ENCODE peak calls at places on chromosomes 3 and 15, in seven cellular contexts. One of them, this sample, is unnamed.

GRCh38 chr3:51975857-51976549 is 1.1 kb downstream of the ABHD14A start:
- DNase-seq in psoas muscle: peak; percentile 76
- DNase-seq in Calu3: no peak
- DNase-seq in fibroblast of lung: peak; percentile 73
- DNase-seq in GM13977: no peak
- DNase-seq in nephron progenitor cell: peak; percentile 84
- DNase-seq in HFFc6: peak; percentile 43
- DNase-seq in this sample: peak; percentile 56

GRCh38 chr15:76309561-76310330 is 1.5 kb downstream of the ETFA start:
- DNase-seq in psoas muscle: no peak
- DNase-seq in Calu3: no peak
- DNase-seq in fibroblast of lung: peak; percentile 25
- DNase-seq in GM13977: no peak
- DNase-seq in nephron progenitor cell: no peak
- DNase-seq in HFFc6: no peak
- DNase-seq in this sample: no peak

GRCh38 chr15:25345943-25346342 is 92.9 kb downstream of the UBE3A start:
- DNase-seq in GM13977: no peak
- DNase-seq in nephron progenitor cell: peak; percentile 4
- DNase-seq in Calu3: no peak
- DNase-seq in HFFc6: no peak
- DNase-seq in fibroblast of lung: peak; percentile 65
- DNase-seq in psoas muscle: peak; percentile 44
- DNase-seq in this sample: no peak

GRCh38 chr15:85854345-85855097 is 59.8 kb upstream of the KLHL25 start:
- DNase-seq in Calu3: peak; percentile 66
- DNase-seq in fibroblast of lung: peak; percentile 48
- DNase-seq in HFFc6: peak; percentile 48
- DNase-seq in nephron progenitor cell: peak; percentile 62
- DNase-seq in psoas muscle: no peak
- DNase-seq in GM13977: peak; percentile 79
- DNase-seq in this sample: peak; percentile 59

GRCh38 chr3:100087203-100087602 is 27.1 kb downstream of the FILIP1L start:
- DNase-seq in HFFc6: peak; percentile 82
- DNase-seq in psoas muscle: no peak
- DNase-seq in Calu3: no peak
- DNase-seq in fibroblast of lung: peak; percentile 86
- DNase-seq in nephron progenitor cell: no peak
- DNase-seq in GM13977: peak; percentile 9
- DNase-seq in this sample: peak; percentile 30

GRCh38 chr3:18580268-18580667 is 155.1 kb upstream of the SATB1 start:
- DNase-seq in fibroblast of lung: no peak
- DNase-seq in psoas muscle: no peak
- DNase-seq in HFFc6: no peak
- DNase-seq in GM13977: no peak
- DNase-seq in nephron progenitor cell: no peak
- DNase-seq in Calu3: no peak
- DNase-seq in this sample: no peak

GRCh38 chr15:31102049-31102321 is 460 bp upstream of the TRPM1 start:
- DNase-seq in Calu3: no peak
- DNase-seq in HFFc6: no peak
- DNase-seq in fibroblast of lung: no peak
- DNase-seq in GM13977: no peak
- DNase-seq in psoas muscle: no peak
- DNase-seq in nephron progenitor cell: no peak
- DNase-seq in this sample: no peak

GRCh38 chr15:58292761-58293175 is 139.0 kb upstream of the LIPC start:
- DNase-seq in Calu3: no peak
- DNase-seq in nephron progenitor cell: no peak
- DNase-seq in HFFc6: peak; percentile 13
- DNase-seq in psoas muscle: no peak
- DNase-seq in GM13977: no peak
- DNase-seq in fibroblast of lung: peak; percentile 41
- DNase-seq in this sample: peak; percentile 31

GRCh38 chr3:52088445-52089367 is 32.3 kb upstream of the DUSP7 start:
- DNase-seq in nephron progenitor cell: peak; percentile 39
- DNase-seq in GM13977: peak; percentile 45
- DNase-seq in psoas muscle: no peak
- DNase-seq in fibroblast of lung: peak; percentile 60
- DNase-seq in HFFc6: peak; percentile 52
- DNase-seq in Calu3: no peak
- DNase-seq in this sample: peak; percentile 46

GRCh38 chr3:126495786-126496185 is 20.1 kb upstream of the ZXDC start:
- DNase-seq in fibroblast of lung: no peak
- DNase-seq in GM13977: no peak
- DNase-seq in psoas muscle: no peak
- DNase-seq in Calu3: no peak
- DNase-seq in HFFc6: no peak
- DNase-seq in nephron progenitor cell: no peak
- DNase-seq in this sample: no peak

GRCh38 chr3:61565569-61565968 is 4.2 kb downstream of the PTPRG start:
- DNase-seq in HFFc6: no peak
- DNase-seq in psoas muscle: no peak
- DNase-seq in GM13977: no peak
- DNase-seq in nephron progenitor cell: no peak
- DNase-seq in Calu3: no peak
- DNase-seq in fibroblast of lung: peak; percentile 58
- DNase-seq in this sample: no peak

GRCh38 chr3:64444619-64445317 is 219.5 kb upstream of the PRICKLE2 start:
- DNase-seq in nephron progenitor cell: peak; percentile 30
- DNase-seq in GM13977: no peak
- DNase-seq in psoas muscle: no peak
- DNase-seq in fibroblast of lung: no peak
- DNase-seq in HFFc6: no peak
- DNase-seq in Calu3: peak; percentile 9
- DNase-seq in this sample: no peak

GRCh38 chr3:46416134-46417119 is 9.4 kb downstream of the CCRL2 start:
- DNase-seq in psoas muscle: no peak
- DNase-seq in nephron progenitor cell: no peak
- DNase-seq in fibroblast of lung: no peak
- DNase-seq in HFFc6: no peak
- DNase-seq in GM13977: no peak
- DNase-seq in Calu3: no peak
- DNase-seq in this sample: peak; percentile 62

GRCh38 chr15:88909956-88910831 is 3.0 kb downstream of the MFGE8 start:
- DNase-seq in Calu3: no peak
- DNase-seq in fibroblast of lung: no peak
- DNase-seq in psoas muscle: peak; percentile 66
- DNase-seq in HFFc6: no peak
- DNase-seq in GM13977: peak; percentile 14
- DNase-seq in nephron progenitor cell: peak; percentile 37
- DNase-seq in this sample: no peak

GRCh38 chr15:99390667-99391066 is 139.4 kb downstream of the LRRC28 start:
- DNase-seq in GM13977: no peak
- DNase-seq in HFFc6: no peak
- DNase-seq in nephron progenitor cell: no peak
- DNase-seq in fibroblast of lung: no peak
- DNase-seq in psoas muscle: no peak
- DNase-seq in Calu3: no peak
- DNase-seq in this sample: no peak

GRCh38 chr3:155138677-155139076 is 58.6 kb downstream of the MME start:
- DNase-seq in fibroblast of lung: no peak
- DNase-seq in psoas muscle: no peak
- DNase-seq in Calu3: no peak
- DNase-seq in GM13977: no peak
- DNase-seq in nephron progenitor cell: no peak
- DNase-seq in HFFc6: no peak
- DNase-seq in this sample: no peak

GRCh38 chr15:72784233-72784876 is 797 bp upstream of the ADPGK start:
- DNase-seq in HFFc6: peak; percentile 78
- DNase-seq in fibroblast of lung: peak; percentile 78
- DNase-seq in nephron progenitor cell: no peak
- DNase-seq in GM13977: peak; percentile 59
- DNase-seq in Calu3: peak; percentile 64
- DNase-seq in psoas muscle: no peak
- DNase-seq in this sample: peak; percentile 67

GRCh38 chr3:41117398-41117870 is 81.9 kb upstream of the CTNNB1 start:
- DNase-seq in psoas muscle: peak; percentile 83
- DNase-seq in nephron progenitor cell: no peak
- DNase-seq in fibroblast of lung: peak; percentile 97
- DNase-seq in HFFc6: peak; percentile 92
- DNase-seq in GM13977: peak; percentile 61
- DNase-seq in Calu3: peak; percentile 91
- DNase-seq in this sample: peak; percentile 96

GRCh38 chr3:11618897-11619296 is 24.8 kb downstream of the VGLL4 start:
- DNase-seq in fibroblast of lung: no peak
- DNase-seq in nephron progenitor cell: no peak
- DNase-seq in HFFc6: no peak
- DNase-seq in GM13977: no peak
- DNase-seq in psoas muscle: no peak
- DNase-seq in Calu3: no peak
- DNase-seq in this sample: no peak

GRCh38 chr3:11560746-11561145 is 83.0 kb downstream of the VGLL4 start:
- DNase-seq in fibroblast of lung: peak; percentile 60
- DNase-seq in HFFc6: no peak
- DNase-seq in GM13977: no peak
- DNase-seq in psoas muscle: no peak
- DNase-seq in nephron progenitor cell: no peak
- DNase-seq in Calu3: no peak
- DNase-seq in this sample: no peak

GRCh38 chr3:14231998-14232501 is 53.4 kb downstream of the LSM3 start:
- DNase-seq in nephron progenitor cell: no peak
- DNase-seq in GM13977: no peak
- DNase-seq in fibroblast of lung: peak; percentile 27
- DNase-seq in HFFc6: peak; percentile 53
- DNase-seq in Calu3: no peak
- DNase-seq in psoas muscle: no peak
- DNase-seq in this sample: no peak

GRCh38 chr3:149635396-149635795 is 22.4 kb downstream of the WWTR1 start:
- DNase-seq in GM13977: no peak
- DNase-seq in fibroblast of lung: no peak
- DNase-seq in Calu3: no peak
- DNase-seq in psoas muscle: no peak
- DNase-seq in nephron progenitor cell: no peak
- DNase-seq in HFFc6: no peak
- DNase-seq in this sample: no peak

GRCh38 chr3:30319713-30320112 is 286.7 kb upstream of the TGFBR2 start:
- DNase-seq in psoas muscle: no peak
- DNase-seq in GM13977: no peak
- DNase-seq in Calu3: peak; percentile 43
- DNase-seq in HFFc6: peak; percentile 63
- DNase-seq in nephron progenitor cell: no peak
- DNase-seq in fibroblast of lung: peak; percentile 39
- DNase-seq in this sample: peak; percentile 60
- TF ChIP-seq CTCF in psoas muscle: peak; percentile 18
- TF ChIP-seq CTCF in GM13977: peak; percentile 38
- TF ChIP-seq CTCF in Calu3: peak; percentile 53
- TF ChIP-seq CTCF in HFFc6: peak; percentile 70
- TF ChIP-seq CTCF in nephron progenitor cell: peak; percentile 21
- TF ChIP-seq CTCF in fibroblast of lung: peak; percentile 57
- TF ChIP-seq CTCF in this sample: peak; percentile 61

GRCh38 chr3:125190781-125191180 is 21.8 kb downstream of the SLC12A8 start:
- DNase-seq in nephron progenitor cell: no peak
- DNase-seq in GM13977: no peak
- DNase-seq in psoas muscle: no peak
- DNase-seq in fibroblast of lung: peak; percentile 15
- DNase-seq in Calu3: no peak
- DNase-seq in HFFc6: no peak
- DNase-seq in this sample: no peak

GRCh38 chr3:125191256-125191655 is 21.3 kb downstream of the SLC12A8 start:
- DNase-seq in nephron progenitor cell: no peak
- DNase-seq in HFFc6: no peak
- DNase-seq in psoas muscle: no peak
- DNase-seq in Calu3: no peak
- DNase-seq in fibroblast of lung: peak; percentile 77
- DNase-seq in GM13977: no peak
- DNase-seq in this sample: no peak

GRCh38 chr3:125191730-125192129 is 20.8 kb downstream of the SLC12A8 start:
- DNase-seq in fibroblast of lung: no peak
- DNase-seq in psoas muscle: no peak
- DNase-seq in nephron progenitor cell: no peak
- DNase-seq in Calu3: no peak
- DNase-seq in HFFc6: no peak
- DNase-seq in GM13977: no peak
- DNase-seq in this sample: no peak

GRCh38 chr3:125194061-125194848 is 18.3 kb downstream of the SLC12A8 start:
- DNase-seq in Calu3: no peak
- DNase-seq in fibroblast of lung: peak; percentile 32
- DNase-seq in psoas muscle: no peak
- DNase-seq in nephron progenitor cell: no peak
- DNase-seq in GM13977: no peak
- DNase-seq in HFFc6: peak; percentile 19
- DNase-seq in this sample: no peak

DNA sequence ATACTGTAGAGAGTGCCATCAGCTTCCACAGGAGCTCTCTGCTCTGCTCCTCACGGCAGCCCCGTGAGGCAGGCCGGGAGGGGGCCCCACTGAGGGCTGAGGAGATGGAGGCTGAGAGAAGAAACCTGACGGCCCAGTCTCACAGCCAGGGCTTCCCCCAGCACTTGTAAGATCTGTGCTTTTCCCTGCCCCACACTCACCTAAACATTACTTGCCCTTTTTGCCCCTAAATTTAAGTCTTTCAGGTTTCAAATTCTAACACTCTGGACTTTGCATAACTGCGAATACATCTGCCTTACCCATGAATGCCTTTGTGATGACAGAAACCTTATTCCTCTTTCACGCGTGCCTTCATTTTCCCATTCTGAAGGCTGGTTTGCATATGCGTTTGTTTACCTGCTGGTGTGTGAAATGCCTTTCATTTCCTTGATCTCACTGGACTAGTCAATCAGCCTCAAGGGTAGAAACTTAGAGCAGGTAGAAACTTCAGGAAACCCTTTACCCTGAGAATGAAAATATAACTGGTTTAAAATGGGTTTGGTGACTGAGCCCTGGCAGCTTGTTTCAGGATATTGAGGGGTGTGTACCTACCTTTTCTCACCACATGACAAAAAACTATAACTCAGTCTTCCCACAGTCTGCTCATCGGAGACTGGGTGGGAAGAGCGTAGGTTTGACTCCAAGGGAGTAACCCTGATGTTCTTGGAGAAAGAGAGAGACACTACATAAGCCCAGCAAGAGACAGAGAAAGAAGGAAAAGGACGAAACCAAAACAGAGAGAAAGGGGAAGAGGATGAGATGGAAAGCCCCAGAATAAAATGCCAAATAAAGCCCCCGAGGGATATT is 20.1 kb downstream of the SLC12A8 start:
- DNase-seq in Calu3: no peak
- DNase-seq in nephron progenitor cell: no peak
- DNase-seq in fibroblast of lung: peak; percentile 22
- DNase-seq in GM13977: peak; percentile 74
- DNase-seq in HFFc6: no peak
- DNase-seq in psoas muscle: no peak
- DNase-seq in this sample: no peak
- TF ChIP-seq CTCF in Calu3: no peak
- TF ChIP-seq CTCF in nephron progenitor cell: no peak
- TF ChIP-seq CTCF in fibroblast of lung: no peak
- TF ChIP-seq CTCF in GM13977: peak; percentile 70
- TF ChIP-seq CTCF in HFFc6: no peak
- TF ChIP-seq CTCF in psoas muscle: no peak
- TF ChIP-seq CTCF in this sample: no peak

GRCh38 chr3:136075816-136076215 is 110.3 kb downstream of the PPP2R3A start:
- DNase-seq in HFFc6: peak; percentile 18
- DNase-seq in psoas muscle: no peak
- DNase-seq in GM13977: no peak
- DNase-seq in Calu3: no peak
- DNase-seq in nephron progenitor cell: no peak
- DNase-seq in fibroblast of lung: peak; percentile 50
- DNase-seq in this sample: no peak
- TF ChIP-seq CTCF in HFFc6: no peak
- TF ChIP-seq CTCF in psoas muscle: no peak
- TF ChIP-seq CTCF in GM13977: no peak
- TF ChIP-seq CTCF in Calu3: no peak
- TF ChIP-seq CTCF in nephron progenitor cell: no peak
- TF ChIP-seq CTCF in fibroblast of lung: no peak
- TF ChIP-seq CTCF in this sample: no peak

GRCh38 chr15:80619677-80620076 is 75.4 kb upstream of the ABHD17C start:
- DNase-seq in HFFc6: peak; percentile 28
- DNase-seq in fibroblast of lung: no peak
- DNase-seq in psoas muscle: no peak
- DNase-seq in nephron progenitor cell: no peak
- DNase-seq in GM13977: no peak
- DNase-seq in Calu3: no peak
- DNase-seq in this sample: no peak
- TF ChIP-seq CTCF in HFFc6: peak; percentile 53
- TF ChIP-seq CTCF in fibroblast of lung: peak; percentile 41
- TF ChIP-seq CTCF in psoas muscle: peak; percentile 35
- TF ChIP-seq CTCF in nephron progenitor cell: no peak
- TF ChIP-seq CTCF in GM13977: no peak
- TF ChIP-seq CTCF in Calu3: no peak
- TF ChIP-seq CTCF in this sample: no peak

This sample was measured in activated CD8-positive, alpha-beta T cell treated with anti-CD3 and anti-CD28 coated beads for 36 hours.